ENCODE peak calls at places on chromosome 12, in four cellular contexts. Z is left lung, K is prostate gland, Y is choroid plexus epithelial cell. J is an unnamed sample.

GRCh38 chr12:124126950-124127349 is 153.9 kb downstream of the ZNF664 start:
- DNase-seq in Y (no peak), Z (no peak), K (no peak), J (no peak)

GRCh38 chr12:9732966-9733461 is at the start of gene CLECL1:
- DNase-seq in Y (no peak), K (no peak), Z (no peak), J (no peak)

GRCh38 chr12:46585854-46586621 is 213.5 kb upstream of the SLC38A2 start:
- DNase-seq in Z (no peak), Y (peak), K (no peak), J (no peak)

GRCh38 chr12:97308576-97309198 is 153.9 kb upstream of the RMST start:
- DNase-seq in Z (no peak), K (peak), Y (peak), J (no peak)

GRCh38 chr12:116759783-116760581 is 21.9 kb downstream of the RNFT2 start:
- DNase-seq in K (no peak), Z (no peak), Y (peak), J (no peak)

GRCh38 chr12:26810330-26810729 is 22.7 kb downstream of the ITPR2 start:
- DNase-seq in Y (peak), Z (peak), K (peak), J (no peak)

GRCh38 chr12:25585021-25585523 is 32.0 kb upstream of the LMNTD1 start:
- DNase-seq in Z (no peak), Y (peak), K (peak), J (no peak)

GRCh38 chr12:121955258-121956040 is 37.1 kb downstream of the CFAP251 start:
- DNase-seq in K (no peak), Z (no peak), Y (peak), J (no peak)

GRCh38 chr12:32455607-32456063 is 56.3 kb downstream of the FGD4 start:
- DNase-seq in Z (no peak), Y (peak), K (peak), J (no peak)

GRCh38 chr12:12181516-12181915 is 85.3 kb downstream of the LRP6 start:
- DNase-seq in Y (no peak), Z (no peak), K (no peak), J (no peak)

GRCh38 chr12:52356031-52356761 is 11.1 kb downstream of the KRT85 start:
- DNase-seq in Y (no peak), K (no peak), Z (no peak), J (no peak)

GRCh38 chr12:57218030-57218853 is 1.6 kb downstream of the NXPH4 start:
- DNase-seq in K (peak), Y (no peak), Z (no peak), J (no peak)

GRCh38 chr12:54285150-54286041 is 4.9 kb downstream of the HNRNPA1 start:
- DNase-seq in Z (no peak), Y (no peak), K (no peak), J (no peak)
- TF ChIP-seq CTCF in Z (no peak), Y (peak), K (no peak), J (no peak)

GRCh38 chr12:70839544-70839943 is 81.0 kb downstream of the PTPRR start:
- DNase-seq in K (no peak), Z (no peak), Y (no peak), J (no peak)
- TF ChIP-seq CTCF in K (no peak), Z (no peak), Y (peak), J (no peak)

DNA sequence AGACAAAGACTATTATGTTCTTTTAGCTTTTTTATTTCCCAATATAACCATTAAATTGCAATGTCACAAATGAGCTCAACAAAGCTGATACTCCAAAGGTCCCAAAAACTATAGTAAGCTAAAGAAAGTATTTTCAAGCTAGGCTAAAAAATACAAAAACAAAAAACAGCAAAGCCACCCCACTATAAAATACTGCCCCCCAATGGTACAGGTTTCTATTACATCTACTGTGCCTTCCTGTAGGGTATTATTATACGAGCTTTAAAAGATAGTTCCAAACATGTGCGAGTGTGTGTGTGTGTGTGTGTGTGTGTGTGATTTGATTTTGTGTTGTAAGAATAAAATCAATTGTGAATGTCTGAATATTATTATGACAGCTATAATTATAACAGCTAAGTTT is 1.1 kb downstream of the IFNG start:
- DNase-seq in Y (peak), Z (no peak), K (no peak), J (no peak)
- TF ChIP-seq CTCF in Y (peak), Z (no peak), K (no peak), J (no peak)

GRCh38 chr12:82625523-82625922 is 61.2 kb upstream of the TMTC2 start:
- DNase-seq in K (no peak), Z (no peak), Y (no peak), J (no peak)

DNA sequence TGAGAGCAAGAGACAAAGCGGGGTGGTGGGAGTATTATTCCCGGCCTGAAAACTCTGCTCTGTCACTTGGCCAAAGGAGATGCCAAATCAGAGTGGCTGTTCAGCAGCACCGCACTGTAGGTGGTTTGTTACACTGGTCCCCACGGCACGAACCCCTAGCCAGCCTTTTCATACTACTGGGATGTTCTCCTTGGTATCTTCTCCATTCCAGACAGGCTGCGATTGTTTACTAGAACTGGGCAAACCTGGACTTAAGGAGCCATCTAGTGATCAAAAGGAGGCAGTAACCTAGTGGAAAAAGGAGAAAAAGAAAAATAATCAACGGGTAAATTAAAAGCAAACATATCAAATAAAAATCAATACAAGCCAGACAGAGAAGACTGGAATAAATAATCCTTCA is 58.9 kb upstream of the TMTC2 start:
- DNase-seq in Z (no peak), Y (peak), K (no peak), J (no peak)
- TF ChIP-seq CTCF in Z (no peak), Y (peak), K (no peak), J (no peak)

DNA sequence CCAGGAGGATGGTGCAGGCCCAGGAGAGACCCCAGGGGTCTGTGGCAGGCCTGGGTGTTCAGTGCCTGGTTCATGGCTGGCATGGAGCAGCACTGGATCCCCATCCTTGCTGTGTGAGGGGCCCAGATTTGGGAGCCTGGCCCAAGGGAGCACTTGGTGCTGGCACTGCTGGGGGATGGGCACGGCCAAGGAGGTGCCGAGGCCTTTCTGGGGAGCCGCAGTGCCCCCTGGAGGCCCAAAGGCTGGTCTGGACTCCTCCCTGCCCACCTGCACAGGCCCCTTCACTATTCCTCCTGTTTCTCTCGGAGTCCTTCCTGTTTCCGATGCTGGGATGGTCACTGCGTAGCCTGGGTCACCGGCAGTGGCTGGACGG is 48.6 kb downstream of the LRCOL1 start:
- DNase-seq in Z (no peak), K (no peak), Y (peak), J (no peak)
- TF ChIP-seq CTCF in Z (no peak), K (no peak), Y (peak), J (no peak)

DNA sequence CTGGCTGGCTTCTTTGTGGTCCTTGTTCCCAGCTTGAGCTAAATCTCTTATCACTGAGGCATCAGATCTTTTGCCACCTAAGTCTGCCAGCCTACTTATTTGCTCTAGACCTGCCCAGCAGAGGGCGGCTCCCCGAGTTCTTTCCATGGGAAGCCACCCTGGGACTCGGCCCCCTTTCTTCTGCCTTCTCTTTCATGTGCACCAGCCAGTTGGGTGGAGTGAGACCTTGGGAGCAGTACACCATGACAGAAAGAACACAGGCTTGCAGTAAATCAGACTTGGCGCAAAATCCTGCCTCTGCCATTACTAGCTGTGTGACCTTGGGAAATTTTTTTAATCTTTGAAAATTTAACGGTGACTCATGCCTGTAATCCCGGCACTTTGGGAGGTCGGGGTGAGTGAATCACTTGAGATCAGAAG is 7.4 kb downstream of the SMAGP start:
- DNase-seq in Y (peak), Z (no peak), K (peak), J (no peak)
- TF ChIP-seq CTCF in Y (peak), Z (no peak), K (no peak), J (no peak)